ENCODE peak calls at places on chromosomes 3 and 15, in four cellular contexts. N is stimulated activated CD4-positive, alpha-beta T cell treated with anti-CD3 and anti-CD28 coated beads, Interleukin-12 subunit alpha, Interleukin-12 subunit beta, amount 100 ng/mL, for 24 hours; R is posterior vena cava; K is left cardiac atrium. A is an unnamed sample.

GRCh38 chr3:4906107-4906621 is 73.1 kb upstream of the BHLHE40 start:
- DNase-seq in N (no peak), R (no peak), K (no peak), A (no peak)

GRCh38 chr3:37456270-37456708 is 281.9 kb upstream of the LRRFIP2 start:
- DNase-seq in N (no peak), R (peak), K (peak), A (peak)

GRCh38 chr15:99105516-99106341 is 849 bp downstream of the SYNM start:
- DNase-seq in N (no peak), R (peak), K (peak), A (peak)

GRCh38 chr15:52622791-52623190 is 54.0 kb upstream of the ARPP19 start:
- DNase-seq in N (no peak), R (no peak), K (no peak), A (no peak)

GRCh38 chr15:100881573-100882336 is 2.1 kb downstream of the ALDH1A3 start:
- DNase-seq in N (no peak), R (no peak), K (no peak), A (no peak)

GRCh38 chr3:15647629-15648167 is 46.2 kb downstream of the BTD start:
- DNase-seq in N (peak), R (no peak), K (no peak), A (no peak)

GRCh38 chr3:143974877-143975238 is 3.2 kb downstream of the DIPK2A start:
- DNase-seq in N (no peak), R (no peak), K (no peak), A (no peak)

GRCh38 chr15:74129411-74130088 is 836 bp upstream of the ISLR2 start:
- DNase-seq in N (no peak), R (no peak), K (no peak), A (no peak)

GRCh38 chr3:65279225-65279624 is 591.4 kb upstream of the ADAMTS9 start:
- DNase-seq in N (no peak), R (no peak), K (no peak), A (no peak)

GRCh38 chr3:42961633-42962032 is 17.5 kb upstream of the GASK1A start:
- DNase-seq in N (no peak), R (no peak), K (peak), A (no peak)

GRCh38 chr3:64827391-64827790 is 139.6 kb upstream of the ADAMTS9 start:
- DNase-seq in N (no peak), R (no peak), K (no peak), A (no peak)

GRCh38 chr15:48449734-48450133 is 118.5 kb downstream of the DUT start:
- DNase-seq in N (no peak), R (no peak), K (no peak), A (no peak)

GRCh38 chr15:34721802-34722795 is 32.7 kb downstream of the GJD2 start:
- DNase-seq in N (no peak), R (peak), K (peak), A (peak)